ENCODE peak calls at places on chromosomes 11 and 22, in six cellular contexts. I, J, W, D, F and K are unnamed samples.

GRCh38 chr22:32311551-32312071 is 46.1 kb upstream of the RFPL3 start:
- DNase-seq in F (no peak), D (no peak), I (no peak), W (no peak), J (no peak), K (no peak)

GRCh38 chr11:70670684-70671034 is 272.3 kb downstream of the CTTN start:
- DNase-seq in F (no peak), W (no peak), I (no peak), J (no peak), D (no peak), K (peak; percentile 64)

GRCh38 chr22:39293766-39294368 is 25.6 kb downstream of the RPL3 start:
- DNase-seq in F (no peak), W (no peak), I (no peak), D (no peak), J (no peak), K (peak; percentile 32)

GRCh38 chr11:68816917-68817419 is 24.7 kb downstream of the CPT1A start:
- DNase-seq in W (no peak), J (no peak), I (no peak), F (no peak), D (no peak), K (no peak)

GRCh38 chr11:106391771-106392412 is 314.4 kb downstream of the AASDHPPT start:
- DNase-seq in I (no peak), D (peak; percentile 82), F (no peak), J (peak; percentile 4), W (no peak), K (peak; percentile 18)

GRCh38 chr22:37661160-37661924 is 2.8 kb downstream of the PDXP start:
- DNase-seq in I (peak; percentile 71), F (no peak), W (peak; percentile 66), D (peak; percentile 80), J (no peak), K (peak; percentile 96)

GRCh38 chr11:65932558-65932919 is 12.7 kb upstream of the TSGA10IP start:
- DNase-seq in W (no peak), D (no peak), I (no peak), F (no peak), J (no peak), K (peak; percentile 57)

GRCh38 chr11:13008625-13009475 is at the start of gene RASSF10:
- DNase-seq in I (peak; percentile 93), D (peak; percentile 70), J (peak; percentile 20), W (peak; percentile 88), F (no peak), K (peak; percentile 85)

GRCh38 chr22:37556750-37557149 is 3.5 kb upstream of the CDC42EP1 start:
- DNase-seq in D (peak; percentile 46), I (no peak), F (no peak), W (no peak), J (no peak), K (peak; percentile 39)

GRCh38 chr22:23531966-23532735 is 47.9 kb downstream of the IGLL1 start:
- DNase-seq in I (peak; percentile 28), F (no peak), W (no peak), J (no peak), D (no peak), K (no peak)

GRCh38 chr11:105092255-105093239 is 47.0 kb downstream of the CARD18 start:
- DNase-seq in D (peak; percentile 14), J (peak; percentile 21), W (no peak), I (no peak), F (no peak), K (no peak)

GRCh38 chr22:19488884-19489843 is 9.4 kb downstream of the CDC45 start:
- DNase-seq in J (peak; percentile 25), F (no peak), W (no peak), I (peak; percentile 57), D (no peak), K (peak; percentile 58)

GRCh38 chr11:61728066-61728939 is 24.1 kb upstream of the MYRF start:
- DNase-seq in F (no peak), J (no peak), I (no peak), W (no peak), D (peak; percentile 29), K (no peak)

GRCh38 chr22:27937453-27937852 is 18.4 kb upstream of the PITPNB start:
- DNase-seq in F (no peak), I (peak; percentile 36), J (no peak), D (no peak), W (no peak), K (peak; percentile 45)

GRCh38 chr11:68460741-68461283 is at the start of gene PPP6R3:
- DNase-seq in I (no peak), W (no peak), F (no peak), J (no peak), D (no peak), K (peak; percentile 94)

GRCh38 chr11:44443836-44444769 is 121.4 kb upstream of the CD82 start:
- DNase-seq in F (no peak), D (no peak), W (no peak), J (no peak), I (no peak), K (no peak)

GRCh38 chr11:6988506-6988905 is 31.6 kb downstream of the ZNF214 start:
- DNase-seq in F (no peak), J (no peak), I (no peak), W (no peak), D (peak; percentile 42), K (no peak)

GRCh38 chr11:65425971-65426838 is 3.6 kb downstream of the NEAT1 start:
- DNase-seq in I (no peak), D (peak; percentile 88), F (peak; percentile 42), W (peak; percentile 49), J (peak; percentile 70), K (no peak)

GRCh38 chr11:94002226-94002625 is 18.9 kb upstream of the HEPHL1 start:
- DNase-seq in W (no peak), I (no peak), F (no peak), J (no peak), D (peak; percentile 84), K (no peak)

GRCh38 chr11:19917069-19917468 is 204.4 kb downstream of the NAV2 start:
- DNase-seq in D (no peak), J (no peak), F (no peak), W (no peak), I (no peak), K (no peak)

GRCh38 chr11:7668464-7668863 is 4.8 kb downstream of the CYB5R2 start:
- DNase-seq in I (no peak), F (no peak), W (no peak), J (no peak), D (no peak), K (peak; percentile 59)

GRCh38 chr22:42957544-42957943 is 57.4 kb downstream of the PACSIN2 start:
- DNase-seq in W (no peak), J (no peak), I (no peak), D (no peak), F (no peak), K (no peak)

GRCh38 chr22:42957958-42958357 is 57.0 kb downstream of the PACSIN2 start:
- DNase-seq in D (no peak), W (no peak), J (peak; percentile 67), F (no peak), I (no peak), K (no peak)

GRCh38 chr22:42960146-42960509 is 54.8 kb downstream of the PACSIN2 start:
- DNase-seq in I (no peak), F (no peak), W (no peak), D (no peak), J (no peak), K (no peak)

GRCh38 chr22:42959472-42960145 is 55.3 kb downstream of the PACSIN2 start:
- DNase-seq in D (peak; percentile 90), J (peak; percentile 98), F (no peak), I (peak; percentile 64), W (peak; percentile 84), K (peak; percentile 91)

GRCh38 chr22:42958937-42959336 is 56.0 kb downstream of the PACSIN2 start:
- DNase-seq in J (no peak), D (no peak), W (no peak), F (no peak), I (no peak), K (no peak)
- H3K4me1 ChIP-seq in J (peaks cover 35% of the 10 kb centered on the region), D (peaks cover 10% of the 10 kb centered on the region), W (peaks cover 62% of the 10 kb centered on the region), F (peaks cover 50% of the 10 kb centered on the region), I (peaks cover 32% of the 10 kb centered on the region), K (peaks cover 22% of the 10 kb centered on the region)

GRCh38 chr11:134557571-134558257 is 145.7 kb upstream of the B3GAT1 start:
- DNase-seq in W (no peak), D (no peak), I (no peak), F (no peak), J (no peak), K (no peak)
- TF ChIP-seq CTCF in W (no peak), D (no peak), I (no peak), F (peak; percentile 12), J (no peak), K (no peak)

GRCh38 chr11:118899706-118900360 is 16.1 kb downstream of the CXCR5 start:
- DNase-seq in D (no peak), I (no peak), W (no peak), F (no peak), J (no peak), K (peak; percentile 23)
- H4K20me1 ChIP-seq in D (no peaks in the 10 kb centered on the region), I (peaks cover 37% of the 10 kb centered on the region), W (peaks cover 24% of the 10 kb centered on the region), F (peaks cover 4% of the 10 kb centered on the region), J (no peaks in the 10 kb centered on the region), K (peaks cover 38% of the 10 kb centered on the region)

GRCh38 chr11:9530020-9530628 is 43.3 kb upstream of the WEE1 start:
- DNase-seq in J (no peak), W (no peak), I (no peak), D (no peak), F (no peak), K (peak; percentile 8)
- H3K4me1 ChIP-seq in J (peaks cover 27% of the 10 kb centered on the region), W (peaks cover 44% of the 10 kb centered on the region), I (peaks cover 31% of the 10 kb centered on the region), D (peaks cover 13% of the 10 kb centered on the region), F (peaks cover 32% of the 10 kb centered on the region), K (peaks cover 34% of the 10 kb centered on the region)